ENCODE peak calls at places on chromosomes 2 and 18, in six cellular contexts. X is activated T-helper 1 cell treated with Interleukin-2 at 50 U/mL for 16 hours; P is HEK293T; Q is hepatic stellate cell; G is central memory CD4-positive, alpha-beta T cell; W is GM13977. L is an unnamed sample.

GRCh38 chr18:41021089-41021488 is 933.9 kb upstream of the PIK3C3 start:
- DNase-seq in G (no peak), X (no peak), P (no peak), Q (no peak), W (no peak), L (no peak)

GRCh38 chr2:234363647-234364294 is 133.1 kb downstream of the ARL4C start:
- DNase-seq in G (no peak), X (no peak), P (no peak), Q (no peak), W (no peak), L (no peak)

GRCh38 chr2:196101325-196101981 is 32.8 kb upstream of the DNAH7 start:
- DNase-seq in G (no peak), X (no peak), Q (peak; percentile 34), P (no peak), W (peak; percentile 58), L (no peak)

GRCh38 chr18:43789234-43790000 is 512.1 kb upstream of the SYT4 start:
- DNase-seq in G (no peak), X (no peak), Q (no peak), W (no peak), P (no peak), L (no peak)

GRCh38 chr2:99692785-99693184 is 203.0 kb upstream of the REV1 start:
- DNase-seq in P (no peak), G (no peak), X (no peak), Q (no peak), W (no peak), L (no peak)

GRCh38 chr2:231604101-231604684 is 11.5 kb downstream of the TEX44 start:
- DNase-seq in P (no peak), G (no peak), Q (no peak), X (no peak), W (peak; percentile 79), L (no peak)

GRCh38 chr18:23067236-23067635 is 68.0 kb upstream of the CABLES1 start:
- DNase-seq in P (no peak), W (no peak), X (no peak), Q (no peak), G (no peak), L (no peak)

GRCh38 chr2:50987914-50988313 is 44.0 kb downstream of the NRXN1 start:
- DNase-seq in X (no peak), W (no peak), Q (no peak), G (no peak), P (no peak), L (no peak)

GRCh38 chr2:6744037-6744436 is 121.7 kb downstream of the CMPK2 start:
- DNase-seq in W (no peak), X (no peak), G (no peak), Q (no peak), P (no peak), L (no peak)

GRCh38 chr2:104766683-104767082 is 87.2 kb upstream of the POU3F3 start:
- DNase-seq in G (no peak), W (no peak), P (no peak), Q (no peak), X (no peak), L (no peak)

GRCh38 chr2:233901884-233902283 is 15.3 kb upstream of the TRPM8 start:
- DNase-seq in Q (no peak), G (no peak), P (no peak), W (no peak), X (no peak), L (no peak)

GRCh38 chr2:165443524-165443923 is 26.0 kb upstream of the CSRNP3 start:
- DNase-seq in Q (no peak), W (no peak), G (no peak), X (no peak), P (no peak), L (no peak)

L was measured in neuronal stem cell.